ENCODE peak calls at places on chromosomes 7 and 10, in six cellular contexts. One of them, this sample, is unnamed.

GRCh38 chr7:134892002-134892693 is 94.2 kb upstream of the AGBL3 start:
- DNase-seq in GM23338: no peak
- DNase-seq in Panc1: no peak
- DNase-seq in spleen: no peak
- DNase-seq in endothelial cell of umbilical vein: no peak
- DNase-seq in SK-N-SH: peak
- DNase-seq in this sample: no peak

GRCh38 chr10:132411561-132412253 is 14.7 kb downstream of the PWWP2B start:
- DNase-seq in endothelial cell of umbilical vein: peak
- DNase-seq in spleen: peak
- DNase-seq in GM23338: no peak
- DNase-seq in Panc1: no peak
- DNase-seq in SK-N-SH: peak
- DNase-seq in this sample: no peak

GRCh38 chr7:6026011-6026819 is 5.0 kb upstream of the ANKRD61 start:
- DNase-seq in spleen: peak
- DNase-seq in endothelial cell of umbilical vein: peak
- DNase-seq in Panc1: no peak
- DNase-seq in SK-N-SH: peak
- DNase-seq in GM23338: peak
- DNase-seq in this sample: no peak

GRCh38 chr10:81018898-81019890 is 481.5 kb downstream of the SH2D4B start:
- DNase-seq in SK-N-SH: peak
- DNase-seq in GM23338: peak
- DNase-seq in spleen: no peak
- DNase-seq in Panc1: peak
- DNase-seq in endothelial cell of umbilical vein: peak
- DNase-seq in this sample: no peak

GRCh38 chr7:21819048-21819447 is 126.7 kb downstream of the CDCA7L start:
- DNase-seq in GM23338: no peak
- DNase-seq in endothelial cell of umbilical vein: no peak
- DNase-seq in SK-N-SH: no peak
- DNase-seq in spleen: no peak
- DNase-seq in Panc1: no peak
- DNase-seq in this sample: no peak

GRCh38 chr10:23525406-23525805 is 86.5 kb downstream of the OTUD1 start:
- DNase-seq in spleen: no peak
- DNase-seq in Panc1: no peak
- DNase-seq in SK-N-SH: peak
- DNase-seq in GM23338: peak
- DNase-seq in endothelial cell of umbilical vein: no peak
- DNase-seq in this sample: no peak

GRCh38 chr7:113289140-113289740 is 170.9 kb upstream of the SMIM30 start:
- DNase-seq in spleen: no peak
- DNase-seq in SK-N-SH: peak
- DNase-seq in Panc1: peak
- DNase-seq in endothelial cell of umbilical vein: no peak
- DNase-seq in GM23338: peak
- DNase-seq in this sample: no peak

GRCh38 chr10:29646238-29646902 is 11.6 kb upstream of the SVIL start:
- DNase-seq in GM23338: no peak
- DNase-seq in endothelial cell of umbilical vein: peak
- DNase-seq in spleen: no peak
- DNase-seq in SK-N-SH: peak
- DNase-seq in Panc1: no peak
- DNase-seq in this sample: no peak

GRCh38 chr7:22378199-22378961 is 21.4 kb upstream of the RAPGEF5 start:
- DNase-seq in SK-N-SH: no peak
- DNase-seq in endothelial cell of umbilical vein: no peak
- DNase-seq in spleen: no peak
- DNase-seq in GM23338: no peak
- DNase-seq in Panc1: no peak
- DNase-seq in this sample: no peak

GRCh38 chr7:56033671-56034432 is 17.4 kb downstream of the PSPH start:
- DNase-seq in endothelial cell of umbilical vein: peak
- DNase-seq in spleen: peak
- DNase-seq in SK-N-SH: peak
- DNase-seq in GM23338: peak
- DNase-seq in Panc1: peak
- DNase-seq in this sample: no peak

GRCh38 chr10:86632009-86632800 is 22.1 kb upstream of the OPN4 start:
- DNase-seq in SK-N-SH: no peak
- DNase-seq in GM23338: peak
- DNase-seq in endothelial cell of umbilical vein: no peak
- DNase-seq in spleen: no peak
- DNase-seq in Panc1: no peak
- DNase-seq in this sample: no peak

GRCh38 chr10:33249137-33249536 is 85.3 kb downstream of the NRP1 start:
- DNase-seq in spleen: no peak
- DNase-seq in endothelial cell of umbilical vein: no peak
- DNase-seq in GM23338: no peak
- DNase-seq in SK-N-SH: no peak
- DNase-seq in Panc1: no peak
- DNase-seq in this sample: no peak

GRCh38 chr10:33334839-33335549 is 527 bp upstream of the NRP1 start:
- DNase-seq in SK-N-SH: peak
- DNase-seq in endothelial cell of umbilical vein: peak
- DNase-seq in spleen: peak
- DNase-seq in Panc1: no peak
- DNase-seq in GM23338: peak
- DNase-seq in this sample: no peak

GRCh38 chr10:129719415-129719739 is 244.7 kb downstream of the EBF3 start:
- DNase-seq in SK-N-SH: no peak
- DNase-seq in endothelial cell of umbilical vein: no peak
- DNase-seq in GM23338: no peak
- DNase-seq in Panc1: no peak
- DNase-seq in spleen: no peak
- DNase-seq in this sample: peak

GRCh38 chr7:122886357-122887081 is at the start of gene CADPS2:
- DNase-seq in SK-N-SH: peak
- DNase-seq in endothelial cell of umbilical vein: peak
- DNase-seq in Panc1: no peak
- DNase-seq in spleen: peak
- DNase-seq in GM23338: peak
- DNase-seq in this sample: no peak

GRCh38 chr7:16652888-16653287 is 6.9 kb downstream of the BZW2 start:
- DNase-seq in SK-N-SH: no peak
- DNase-seq in spleen: no peak
- DNase-seq in endothelial cell of umbilical vein: no peak
- DNase-seq in GM23338: no peak
- DNase-seq in Panc1: no peak
- DNase-seq in this sample: no peak

GRCh38 chr10:103757531-103758293 is 97.7 kb downstream of the SH3PXD2A start:
- DNase-seq in SK-N-SH: no peak
- DNase-seq in Panc1: no peak
- DNase-seq in endothelial cell of umbilical vein: peak
- DNase-seq in GM23338: peak
- DNase-seq in spleen: peak
- DNase-seq in this sample: no peak

GRCh38 chr10:43053825-43054224 is 23.0 kb upstream of the RET start:
- DNase-seq in spleen: no peak
- DNase-seq in Panc1: no peak
- DNase-seq in SK-N-SH: no peak
- DNase-seq in endothelial cell of umbilical vein: no peak
- DNase-seq in GM23338: no peak
- DNase-seq in this sample: no peak

GRCh38 chr10:6203331-6204062 is 765 bp downstream of the PFKFB3 start:
- DNase-seq in spleen: peak
- DNase-seq in SK-N-SH: peak
- DNase-seq in GM23338: peak
- DNase-seq in endothelial cell of umbilical vein: peak
- DNase-seq in Panc1: no peak
- DNase-seq in this sample: no peak

GRCh38 chr7:79176859-79177477 is 276.5 kb downstream of the MAGI2 start:
- DNase-seq in GM23338: peak
- DNase-seq in spleen: no peak
- DNase-seq in Panc1: peak
- DNase-seq in endothelial cell of umbilical vein: peak
- DNase-seq in SK-N-SH: peak
- DNase-seq in this sample: no peak

GRCh38 chr10:88117869-88118632 is 254.6 kb downstream of the PTEN start:
- DNase-seq in SK-N-SH: no peak
- DNase-seq in GM23338: peak
- DNase-seq in Panc1: no peak
- DNase-seq in spleen: no peak
- DNase-seq in endothelial cell of umbilical vein: peak
- DNase-seq in this sample: no peak

GRCh38 chr10:116972136-116972535 is 32.9 kb downstream of the SHTN1 start:
- DNase-seq in SK-N-SH: no peak
- DNase-seq in Panc1: no peak
- DNase-seq in spleen: no peak
- DNase-seq in GM23338: no peak
- DNase-seq in endothelial cell of umbilical vein: no peak
- DNase-seq in this sample: no peak

GRCh38 chr7:95246935-95247370 is 77.4 kb downstream of the PON1 start:
- DNase-seq in SK-N-SH: peak
- DNase-seq in endothelial cell of umbilical vein: peak
- DNase-seq in Panc1: peak
- DNase-seq in GM23338: peak
- DNase-seq in spleen: no peak
- DNase-seq in this sample: no peak

GRCh38 chr7:74187915-74188675 is 13.9 kb downstream of the EIF4H start:
- DNase-seq in spleen: no peak
- DNase-seq in SK-N-SH: no peak
- DNase-seq in endothelial cell of umbilical vein: peak
- DNase-seq in Panc1: no peak
- DNase-seq in GM23338: no peak
- DNase-seq in this sample: no peak

GRCh38 chr10:131087464-131088215 is 223.9 kb downstream of the TCERG1L start:
- DNase-seq in GM23338: no peak
- DNase-seq in Panc1: no peak
- DNase-seq in spleen: peak
- DNase-seq in SK-N-SH: no peak
- DNase-seq in endothelial cell of umbilical vein: no peak
- DNase-seq in this sample: no peak

GRCh38 chr7:134632937-134633540 is 13.6 kb upstream of the BPGM start:
- DNase-seq in SK-N-SH: peak
- DNase-seq in Panc1: no peak
- DNase-seq in GM23338: peak
- DNase-seq in endothelial cell of umbilical vein: peak
- DNase-seq in spleen: no peak
- DNase-seq in this sample: no peak

GRCh38 chr10:92239600-92240288 is 51.1 kb downstream of the CPEB3 start:
- DNase-seq in endothelial cell of umbilical vein: peak
- DNase-seq in GM23338: peak
- DNase-seq in SK-N-SH: peak
- DNase-seq in spleen: peak
- DNase-seq in Panc1: no peak
- DNase-seq in this sample: no peak

GRCh38 chr7:101984141-101984879 is 166.9 kb downstream of the CUX1 start:
- DNase-seq in spleen: no peak
- DNase-seq in SK-N-SH: no peak
- DNase-seq in GM23338: no peak
- DNase-seq in endothelial cell of umbilical vein: no peak
- DNase-seq in Panc1: no peak
- DNase-seq in this sample: no peak

GRCh38 chr7:101985646-101986199 is 168.3 kb downstream of the CUX1 start:
- DNase-seq in GM23338: peak
- DNase-seq in spleen: no peak
- DNase-seq in Panc1: no peak
- DNase-seq in SK-N-SH: no peak
- DNase-seq in endothelial cell of umbilical vein: no peak
- DNase-seq in this sample: no peak

GRCh38 chr7:101983147-101983811 is 165.9 kb downstream of the CUX1 start:
- DNase-seq in GM23338: no peak
- DNase-seq in spleen: no peak
- DNase-seq in Panc1: no peak
- DNase-seq in endothelial cell of umbilical vein: no peak
- DNase-seq in SK-N-SH: no peak
- DNase-seq in this sample: no peak

GRCh38 chr7:101986335-101986734 is 168.9 kb downstream of the CUX1 start:
- DNase-seq in Panc1: no peak
- DNase-seq in GM23338: no peak
- DNase-seq in endothelial cell of umbilical vein: no peak
- DNase-seq in SK-N-SH: no peak
- DNase-seq in spleen: no peak
- DNase-seq in this sample: no peak

GRCh38 chr7:101984997-101985645 is 167.7 kb downstream of the CUX1 start:
- DNase-seq in SK-N-SH: peak
- DNase-seq in GM23338: no peak
- DNase-seq in Panc1: no peak
- DNase-seq in spleen: no peak
- DNase-seq in endothelial cell of umbilical vein: no peak
- DNase-seq in this sample: no peak
- TF ChIP-seq POLR2AphosphoS5 in SK-N-SH: no peak
- TF ChIP-seq POLR2AphosphoS5 in GM23338: no peak
- TF ChIP-seq POLR2AphosphoS5 in Panc1: no peak
- TF ChIP-seq POLR2AphosphoS5 in spleen: no peak
- TF ChIP-seq POLR2AphosphoS5 in endothelial cell of umbilical vein: no peak
- TF ChIP-seq POLR2AphosphoS5 in this sample: no peak

DNA sequence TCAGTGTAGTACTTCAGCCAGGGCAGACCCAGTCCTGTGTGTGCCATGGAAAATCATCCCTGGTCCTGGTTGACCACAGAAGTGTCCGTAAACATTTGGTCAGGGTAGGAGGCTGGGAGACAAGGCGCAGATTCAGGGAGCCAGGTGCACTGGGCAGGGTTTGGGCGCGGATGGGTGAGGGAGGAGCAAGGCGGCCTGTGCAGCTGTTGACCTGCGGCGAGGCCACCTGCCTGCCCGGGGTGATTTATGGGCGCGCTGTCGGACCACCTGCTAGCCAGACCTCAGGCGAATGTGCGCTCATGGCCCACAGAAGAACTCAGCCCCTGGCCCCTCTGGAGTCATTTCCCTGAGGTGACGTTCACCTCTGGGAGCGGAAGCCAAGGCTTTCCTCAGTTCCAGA is 6.6 kb downstream of the SFRP5 start:
- DNase-seq in spleen: peak
- DNase-seq in Panc1: no peak
- DNase-seq in GM23338: no peak
- DNase-seq in endothelial cell of umbilical vein: no peak
- DNase-seq in SK-N-SH: no peak
- DNase-seq in this sample: no peak
- TF ChIP-seq CTCF in spleen: no peak
- TF ChIP-seq CTCF in Panc1: no peak
- TF ChIP-seq CTCF in GM23338: no peak
- TF ChIP-seq CTCF in endothelial cell of umbilical vein: no peak
- TF ChIP-seq CTCF in SK-N-SH: no peak
- TF ChIP-seq CTCF in this sample: no peak

DNA sequence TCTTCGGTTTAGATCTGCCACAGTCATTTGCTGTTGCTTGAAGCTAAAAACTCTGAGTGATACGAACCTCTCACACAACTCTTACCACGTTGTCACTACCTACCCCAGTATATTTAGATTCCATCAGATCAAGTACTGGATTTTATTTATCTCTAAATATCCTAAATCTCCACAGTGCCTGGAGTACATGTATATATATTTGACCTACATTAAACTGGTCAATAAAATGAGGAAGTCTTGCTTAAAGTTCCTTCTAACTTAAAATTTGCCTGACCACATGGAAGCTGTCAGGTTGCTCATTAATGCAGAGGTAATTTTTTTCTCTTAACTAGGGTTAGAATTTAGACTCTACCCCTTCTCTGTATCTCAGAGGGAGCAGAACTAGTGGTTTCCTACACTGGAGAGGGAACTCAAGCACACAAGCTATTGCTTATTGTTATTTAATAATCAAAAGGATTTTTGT is 3.1 kb upstream of the MACC1 start:
- DNase-seq in endothelial cell of umbilical vein: no peak
- DNase-seq in SK-N-SH: no peak
- DNase-seq in spleen: no peak
- DNase-seq in GM23338: no peak
- DNase-seq in Panc1: no peak
- DNase-seq in this sample: no peak
- TF ChIP-seq POLR2AphosphoS5 in endothelial cell of umbilical vein: no peak
- TF ChIP-seq POLR2AphosphoS5 in SK-N-SH: no peak
- TF ChIP-seq POLR2AphosphoS5 in spleen: no peak
- TF ChIP-seq POLR2AphosphoS5 in GM23338: no peak
- TF ChIP-seq POLR2AphosphoS5 in Panc1: no peak
- TF ChIP-seq POLR2AphosphoS5 in this sample: no peak

GRCh38 chr7:24722386-24723177 is 34.7 kb downstream of the GSDME start:
- DNase-seq in SK-N-SH: peak
- DNase-seq in spleen: peak
- DNase-seq in Panc1: no peak
- DNase-seq in endothelial cell of umbilical vein: peak
- DNase-seq in GM23338: peak
- DNase-seq in this sample: peak
- TF ChIP-seq CTCF in SK-N-SH: peak
- TF ChIP-seq CTCF in spleen: no peak
- TF ChIP-seq CTCF in Panc1: peak
- TF ChIP-seq CTCF in endothelial cell of umbilical vein: peak
- TF ChIP-seq CTCF in GM23338: peak
- TF ChIP-seq CTCF in this sample: no peak

This sample was measured in vagina.